ENCODE peak calls at places on chromosome 15, in ten cellular contexts. O, S, B, F, E, R, J, D, M and K are unnamed samples.

GRCh38 chr15:85289677-85290365 is 90.6 kb upstream of the AKAP13 start:
- DNase-seq in S (peak), M (peak), O (peak), E (peak), J (no peak), D (peak), F (peak), R (peak), B (peak), K (no peak)

GRCh38 chr15:88274534-88275460 is 18.3 kb upstream of the NTRK3 start:
- DNase-seq in E (peak), O (peak), J (peak), M (peak), R (peak), D (peak), F (peak), S (peak), B (no peak), K (no peak)

GRCh38 chr15:91783001-91783400 is 70.5 kb upstream of the SLCO3A1 start:
- DNase-seq in R (no peak), J (no peak), B (no peak), F (no peak), M (no peak), E (no peak), O (no peak), D (no peak), S (no peak), K (no peak)

GRCh38 chr15:59686389-59686788 is 2.7 kb downstream of the BNIP2 start:
- DNase-seq in F (no peak), B (peak), O (no peak), M (no peak), S (no peak), E (no peak), J (no peak), D (no peak), R (no peak), K (no peak)

GRCh38 chr15:40048155-40048792 is 9.3 kb upstream of the SRP14 start:
- DNase-seq in M (peak), D (no peak), R (no peak), O (peak), J (no peak), S (no peak), B (no peak), F (no peak), E (no peak), K (peak)

GRCh38 chr15:62324382-62324781 is 159.3 kb upstream of the C2CD4B start:
- DNase-seq in R (no peak), S (no peak), J (no peak), D (no peak), E (no peak), B (no peak), M (no peak), O (no peak), F (no peak), K (peak)

GRCh38 chr15:45616901-45617323 is 17.9 kb upstream of the SQOR start:
- DNase-seq in E (no peak), M (peak), B (no peak), J (no peak), O (no peak), F (no peak), R (peak), S (no peak), D (no peak), K (no peak)

GRCh38 chr15:80480909-80481308 is 76.7 kb downstream of the ARNT2 start:
- DNase-seq in B (no peak), S (no peak), F (no peak), E (peak), M (no peak), R (peak), J (peak), D (no peak), O (no peak), K (no peak)

GRCh38 chr15:28984421-28985375 is 98.9 kb downstream of the APBA2 start:
- DNase-seq in D (no peak), B (no peak), J (peak), O (peak), S (peak), M (no peak), E (no peak), F (peak), R (peak), K (peak)

GRCh38 chr15:73851679-73852078 is 21.7 kb upstream of the TBC1D21 start:
- DNase-seq in O (peak), D (peak), F (peak), S (no peak), J (peak), B (no peak), M (peak), R (peak), E (no peak), K (no peak)

GRCh38 chr15:96356494-96357455 is 26.3 kb downstream of the NR2F2 start:
- DNase-seq in M (peak), O (peak), E (peak), R (peak), B (peak), J (peak), S (peak), F (peak), D (peak), K (no peak)

GRCh38 chr15:78909160-78909695 is 35.6 kb downstream of the CTSH start:
- DNase-seq in M (no peak), S (no peak), R (no peak), F (no peak), J (no peak), E (no peak), O (no peak), D (no peak), B (no peak), K (no peak)

GRCh38 chr15:69524850-69525249 is 72.2 kb downstream of the RPLP1 start:
- DNase-seq in E (peak), J (no peak), F (no peak), D (no peak), O (no peak), B (no peak), S (no peak), M (no peak), R (no peak), K (no peak)

GRCh38 chr15:25137013-25137412 is 182.2 kb downstream of the SNRPN start:
- DNase-seq in O (no peak), M (no peak), D (no peak), J (no peak), S (no peak), E (no peak), B (no peak), R (no peak), F (no peak), K (no peak)

GRCh38 chr15:29438714-29439076 is 169.1 kb upstream of the NSMCE3 start:
- DNase-seq in F (no peak), J (no peak), E (no peak), O (no peak), R (no peak), S (no peak), M (no peak), B (no peak), D (no peak), K (no peak)

GRCh38 chr15:74168673-74169274 is 4.7 kb upstream of the ISLR start:
- DNase-seq in J (no peak), S (no peak), B (peak), F (no peak), O (no peak), M (no peak), D (no peak), E (no peak), R (no peak), K (peak)

GRCh38 chr15:38212759-38213158 is 39.9 kb upstream of the SPRED1 start:
- DNase-seq in B (no peak), O (no peak), S (no peak), D (no peak), R (no peak), J (no peak), M (no peak), F (no peak), E (no peak), K (no peak)

DNA sequence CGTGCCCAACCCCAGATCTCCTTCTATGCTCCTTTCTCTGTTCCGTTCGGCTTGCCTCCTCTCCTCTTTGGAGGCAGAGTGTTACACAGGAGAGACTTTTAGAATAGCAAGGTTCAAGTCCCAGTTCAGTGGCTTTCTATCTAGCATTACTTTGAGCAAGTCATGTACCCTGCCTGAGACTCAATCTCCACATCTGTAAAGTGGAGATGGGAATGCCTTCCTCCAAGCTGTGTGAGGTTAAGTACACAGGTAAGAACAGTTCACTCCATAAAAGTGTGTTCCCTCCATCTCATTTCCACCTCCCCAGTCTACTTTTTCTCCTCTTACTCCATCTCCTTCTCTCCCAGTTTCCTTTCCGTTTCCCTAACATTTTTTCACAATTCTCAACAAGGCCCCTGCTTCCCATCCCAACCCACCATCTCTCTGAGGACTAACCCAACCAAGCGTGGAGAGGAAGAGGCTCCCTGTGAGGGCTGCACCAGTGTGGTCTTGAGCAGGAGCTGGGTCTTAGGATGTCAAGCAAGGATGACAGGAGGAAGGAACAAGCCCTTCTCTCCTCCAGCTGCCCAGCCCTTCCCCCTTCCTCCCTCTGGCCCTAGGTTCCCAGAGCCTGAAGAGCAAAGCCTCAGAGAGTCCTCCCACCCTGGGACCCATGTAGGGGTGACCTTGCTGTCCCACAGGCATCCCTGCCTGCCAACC is 6.4 kb downstream of the ATP8B4 start:
- DNase-seq in B (no peak), D (no peak), E (no peak), F (no peak), R (no peak), O (no peak), S (no peak), M (no peak), J (no peak), K (no peak)
- H3K27ac ChIP-seq in B (peak), D (no peak), E (peak), F (no peak), R (no peak), O (no peak), S (no peak), M (no peak), J (no peak), K (peak)

DNA sequence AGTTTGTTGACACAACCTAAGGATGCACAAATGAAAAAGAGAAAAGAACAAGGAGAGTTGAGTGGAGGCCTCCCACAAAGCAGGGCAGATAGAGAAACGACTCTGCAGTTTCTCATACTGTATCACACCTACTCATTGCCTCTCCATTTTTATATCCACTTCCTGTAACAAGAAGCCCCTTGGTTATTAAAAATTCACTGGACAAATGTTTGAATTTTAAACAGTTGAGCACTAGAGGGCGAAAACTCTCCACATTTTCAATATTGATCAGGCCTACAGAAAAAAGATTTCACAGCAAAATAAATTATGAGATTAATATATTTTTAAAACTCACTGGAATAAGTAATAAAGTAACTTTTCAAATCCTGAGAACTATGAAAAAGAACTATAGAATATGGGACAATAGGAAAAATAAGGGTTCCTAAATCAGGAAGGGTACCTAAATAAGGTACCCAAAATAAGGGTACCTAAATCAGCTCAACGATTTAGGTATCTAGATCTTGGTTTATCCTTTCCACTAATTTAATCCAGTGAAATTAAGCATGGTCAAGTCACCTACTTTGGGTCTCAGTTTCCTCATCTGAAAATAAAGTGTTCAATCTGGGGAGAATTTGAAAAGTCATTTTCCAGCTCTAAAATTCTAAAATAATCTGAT is 47.0 kb upstream of the PPIB start:
- DNase-seq in D (peak), R (peak), E (no peak), S (no peak), M (peak), B (no peak), O (no peak), F (no peak), J (peak), K (no peak)
- TF ChIP-seq CTCF in D (peak), R (peak), E (peak), S (peak), M (peak), B (peak), O (peak), F (peak), J (peak), K (peak)

DNA sequence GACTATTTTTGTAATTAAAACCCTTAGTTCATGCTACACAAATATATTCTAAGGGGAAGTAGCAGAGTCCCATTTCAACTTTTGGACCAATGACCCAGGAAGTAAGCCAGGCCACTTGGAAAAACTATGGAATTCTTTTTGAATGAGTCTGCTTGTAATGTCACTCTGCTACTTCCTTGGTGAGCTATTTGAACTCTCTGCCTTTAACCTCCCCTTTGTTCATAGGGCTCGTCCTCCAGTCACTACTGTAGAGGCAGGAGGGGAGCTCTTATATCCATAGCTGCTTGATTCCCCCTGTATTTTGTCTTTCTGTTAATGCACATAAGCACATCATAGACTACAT is 119.6 kb downstream of the UACA start:
- DNase-seq in S (no peak), E (no peak), D (peak), B (no peak), R (no peak), J (no peak), M (no peak), O (no peak), F (no peak), K (no peak)
- H3K27ac ChIP-seq in S (no peak), E (no peak), D (no peak), B (no peak), R (no peak), J (no peak), M (no peak), O (no peak), F (no peak), K (no peak)

DNA sequence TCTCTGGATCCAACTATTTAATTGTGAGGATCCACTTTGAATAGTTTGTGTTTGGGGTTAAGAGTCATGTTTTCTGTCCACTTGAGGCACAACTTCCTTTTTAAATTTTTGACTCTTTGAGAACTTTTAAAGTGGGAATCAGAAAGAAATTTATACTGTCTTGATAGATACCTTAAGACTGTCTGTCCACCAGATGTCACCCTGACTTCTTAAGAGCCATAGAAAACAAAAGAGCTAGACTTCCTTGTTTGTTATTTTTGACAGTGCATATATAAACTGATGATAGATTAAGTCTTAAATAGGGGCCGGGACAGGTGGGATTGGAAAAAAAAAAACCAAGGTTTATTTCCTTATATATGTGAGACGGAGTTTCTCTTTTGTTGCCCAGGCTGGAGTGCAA is 52.1 kb upstream of the WDR72 start:
- DNase-seq in J (no peak), M (no peak), S (no peak), E (no peak), B (no peak), F (peak), D (peak), R (no peak), O (no peak), K (no peak)
- TF ChIP-seq CTCF in J (no peak), M (no peak), S (no peak), E (peak), B (peak), F (peak), D (no peak), R (no peak), O (no peak), K (no peak)

DNA sequence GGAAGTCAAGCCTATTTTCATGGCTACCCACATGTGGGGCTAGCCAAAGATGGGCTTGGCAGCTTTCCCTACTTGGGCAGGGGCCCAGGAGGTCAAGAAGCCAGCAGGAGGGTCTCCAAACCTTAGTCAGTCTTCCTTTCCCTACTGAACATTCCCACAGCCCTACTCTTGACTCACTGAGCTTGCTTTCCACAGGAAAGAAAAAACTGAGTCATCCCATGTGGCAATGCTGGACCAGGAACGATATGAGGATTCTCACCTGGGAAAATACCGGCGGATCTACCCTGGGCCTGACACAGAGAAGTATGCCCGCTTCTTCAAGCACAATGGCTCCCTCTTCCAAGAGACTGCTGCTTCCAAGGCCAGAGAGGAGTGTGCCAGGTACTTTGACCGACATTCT is 3.7 kb upstream of the NGRN start:
- DNase-seq in B (no peak), O (no peak), J (no peak), M (peak), F (no peak), E (no peak), S (no peak), R (peak), D (no peak), K (no peak)
- H3K27ac ChIP-seq in B (no peak), O (no peak), J (no peak), M (peak), F (no peak), E (no peak), S (no peak), R (no peak), D (no peak), K (no peak)